ENCODE peak calls at places on chromosomes 4 and X, in ten cellular contexts. I, Q, O, W, V, R, M, B, H and J are unnamed samples.

GRCh38 chr4:160406426-160406825 is 1303.5 kb downstream of the RAPGEF2 start:
- DNase-seq in H (no peak), Q (no peak), M (no peak), O (no peak), V (no peak), B (no peak), R (no peak), W (no peak), I (no peak), J (no peak)

GRCh38 chr4:20126906-20127305 is 124.8 kb upstream of the SLIT2 start:
- DNase-seq in M (peak), V (no peak), R (peak), O (no peak), I (no peak), Q (no peak), W (no peak), H (no peak), B (no peak), J (peak)

GRCh38 chr4:77036206-77036605 is 39.6 kb downstream of the CCNI start:
- DNase-seq in H (no peak), Q (no peak), O (no peak), M (peak), V (no peak), I (no peak), R (peak), W (no peak), B (no peak), J (peak)

GRCh38 chr4:95318483-95318882 is 230.3 kb downstream of the UNC5C start:
- DNase-seq in O (no peak), R (no peak), Q (no peak), H (no peak), W (no peak), B (no peak), M (no peak), I (no peak), V (no peak), J (no peak)

GRCh38 chr4:127410644-127411043 is 222.1 kb upstream of the INTU start:
- DNase-seq in Q (no peak), I (no peak), W (no peak), R (no peak), M (no peak), O (no peak), B (no peak), V (no peak), H (no peak), J (no peak)

GRCh38 chrX:12162420-12162819 is 24.1 kb downstream of the FRMPD4 start:
- DNase-seq in M (peak), W (no peak), I (no peak), Q (no peak), R (peak), O (no peak), B (no peak), H (no peak), V (no peak), J (no peak)

GRCh38 chrX:39830414-39830813 is 267.3 kb downstream of the BCOR start:
- DNase-seq in M (no peak), B (no peak), V (no peak), W (no peak), O (no peak), R (no peak), H (no peak), Q (no peak), I (no peak), J (no peak)

GRCh38 chrX:118614150-118614549 is 113.3 kb upstream of the IL13RA1 start:
- DNase-seq in I (no peak), O (no peak), B (no peak), Q (no peak), V (no peak), M (no peak), R (no peak), H (no peak), W (no peak), J (no peak)

GRCh38 chr4:80006935-80007744 is 65.9 kb downstream of the ANTXR2 start:
- DNase-seq in V (no peak), I (no peak), W (no peak), O (no peak), B (no peak), Q (no peak), M (peak), H (no peak), R (peak), J (no peak)

GRCh38 chrX:9745417-9746115 is 20.1 kb downstream of the GPR143 start:
- DNase-seq in V (no peak), Q (no peak), O (peak), R (no peak), I (no peak), W (no peak), M (no peak), B (no peak), H (no peak), J (no peak)

GRCh38 chr4:74268643-74269042 is 39.6 kb upstream of the EPGN start:
- DNase-seq in O (no peak), W (no peak), R (no peak), M (no peak), B (no peak), H (no peak), I (no peak), Q (no peak), V (no peak), J (no peak)